ENCODE peak calls at places on chromosomes 4 and X, in eight cellular contexts. B is upper lobe of right lung; A is right atrium auricular region; Q is fibroblast of the aortic adventitia; F is GM23338; T is CD4-positive, alpha-beta T cell; J is PC-3; Z is breast epithelium. M is an unnamed sample.

GRCh38 chrX:68841251-68842049 is 12.6 kb downstream of the EFNB1 start:
- DNase-seq in B (no peak), A (no peak), Q (no peak), F (no peak), T (no peak), J (no peak), Z (no peak), M (no peak)

GRCh38 chrX:144732588-144732987 is 514.7 kb upstream of the SPANXN1 start:
- DNase-seq in B (no peak), A (no peak), Q (peak; percentile 43), F (no peak), T (no peak), J (peak; percentile 60), Z (no peak), M (no peak)

GRCh38 chr4:151744614-151745013 is 16.2 kb downstream of the GATB start:
- DNase-seq in B (no peak), A (no peak), Q (peak; percentile 74), F (peak; percentile 18), T (no peak), J (peak; percentile 87), Z (no peak), M (peak; percentile 7)

GRCh38 chr4:6885953-6886557 is 23.6 kb upstream of the TBC1D14 start:
- DNase-seq in B (peak; percentile 78), A (peak; percentile 87), Q (peak; percentile 73), F (peak; percentile 34), T (no peak), J (peak; percentile 15), Z (peak; percentile 47), M (no peak)

GRCh38 chrX:153689654-153690465 is 2.1 kb downstream of the SLC6A8 start:
- DNase-seq in B (no peak), A (no peak), Q (no peak), F (no peak), T (no peak), J (peak; percentile 52), Z (no peak), M (no peak)

GRCh38 chrX:9948406-9948805 is 18.8 kb upstream of the CLDN34 start:
- DNase-seq in B (no peak), A (no peak), Q (no peak), F (no peak), T (no peak), J (no peak), Z (no peak), M (no peak)

GRCh38 chrX:133923113-133923512 is 62.3 kb downstream of the GPC3 start:
- DNase-seq in B (no peak), A (no peak), Q (no peak), F (no peak), T (no peak), J (no peak), Z (no peak), M (no peak)

GRCh38 chrX:74343970-74344622 is 40.1 kb downstream of the ZCCHC13 start:
- DNase-seq in B (no peak), A (peak; percentile 64), Q (peak; percentile 97), F (peak; percentile 92), T (no peak), J (peak; percentile 96), Z (peak; percentile 23), M (peak; percentile 71)

GRCh38 chrX:70485466-70485865 is 40.8 kb downstream of the DLG3 start:
- DNase-seq in B (no peak), A (no peak), Q (no peak), F (peak; percentile 38), T (no peak), J (peak; percentile 34), Z (no peak), M (no peak)

GRCh38 chr4:152956650-152957436 is 20.7 kb downstream of the FHDC1 start:
- DNase-seq in B (no peak), A (no peak), Q (peak; percentile 45), F (no peak), T (no peak), J (no peak), Z (no peak), M (peak; percentile 28)

GRCh38 chr4:123589361-123589760 is 192.8 kb downstream of the SPRY1 start:
- DNase-seq in B (no peak), A (no peak), Q (no peak), F (no peak), T (no peak), J (no peak), Z (no peak), M (no peak)

GRCh38 chr4:139940600-139940999 is 213.4 kb downstream of the MAML3 start:
- DNase-seq in B (no peak), A (no peak), Q (peak; percentile 17), F (no peak), T (no peak), J (no peak), Z (no peak), M (no peak)

GRCh38 chr4:23630110-23630509 is 259.7 kb downstream of the PPARGC1A start:
- DNase-seq in B (no peak), A (no peak), Q (no peak), F (no peak), T (no peak), J (no peak), Z (no peak), M (no peak)

GRCh38 chr4:153634737-153635353 is 49.2 kb upstream of the TLR2 start:
- DNase-seq in B (no peak), A (no peak), Q (peak; percentile 60), F (peak; percentile 69), T (no peak), J (peak; percentile 48), Z (no peak), M (no peak)

GRCh38 chrX:78945186-78945912 is at the start of gene P2RY10:
- DNase-seq in B (no peak), A (no peak), Q (no peak), F (no peak), T (peak; percentile 16), J (no peak), Z (no peak), M (no peak)

GRCh38 chr4:4712800-4713528 is 146.5 kb upstream of the MSX1 start:
- DNase-seq in B (no peak), A (no peak), Q (no peak), F (peak; percentile 52), T (no peak), J (no peak), Z (no peak), M (no peak)

GRCh38 chr4:171340282-171340681 is 472.9 kb upstream of the GALNTL6 start:
- DNase-seq in B (no peak), A (no peak), Q (no peak), F (no peak), T (no peak), J (no peak), Z (no peak), M (no peak)

GRCh38 chr4:2069986-2070385 is 10.9 kb downstream of the NAT8L start:
- DNase-seq in B (no peak), A (no peak), Q (no peak), F (peak; percentile 37), T (no peak), J (no peak), Z (no peak), M (no peak)

GRCh38 chr4:145177511-145177905 is 2.9 kb downstream of the OTUD4 start:
- DNase-seq in B (no peak), A (no peak), Q (peak; percentile 52), F (no peak), T (no peak), J (peak; percentile 13), Z (no peak), M (no peak)

DNA sequence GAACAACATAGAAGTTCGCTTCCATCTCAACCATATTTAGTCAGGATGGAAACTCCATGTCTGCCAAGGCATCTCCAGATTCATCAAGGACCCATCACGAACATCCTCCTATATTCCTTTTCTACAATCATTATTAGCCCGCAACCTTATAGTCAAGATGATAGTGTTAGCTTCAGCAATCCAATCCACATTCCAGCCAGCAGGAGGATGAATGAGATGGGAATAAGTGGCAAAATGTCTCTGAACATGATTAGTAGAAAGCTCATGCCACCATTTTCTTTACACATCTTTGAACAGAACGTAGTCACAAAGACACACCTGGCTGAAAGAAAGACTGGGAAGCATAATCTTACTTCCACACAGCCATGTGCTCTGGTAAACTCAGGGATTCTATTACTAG is 18.6 kb upstream of the NR0B1 start:
- DNase-seq in B (no peak), A (no peak), Q (no peak), F (peak; percentile 9), T (no peak), J (no peak), Z (no peak), M (no peak)
- TF ChIP-seq CTCF in B (no peak), A (no peak), Q (peak; percentile 18), F (peak; percentile 27), T (no peak), J (peak; percentile 14), Z (no peak), M (no peak)

DNA sequence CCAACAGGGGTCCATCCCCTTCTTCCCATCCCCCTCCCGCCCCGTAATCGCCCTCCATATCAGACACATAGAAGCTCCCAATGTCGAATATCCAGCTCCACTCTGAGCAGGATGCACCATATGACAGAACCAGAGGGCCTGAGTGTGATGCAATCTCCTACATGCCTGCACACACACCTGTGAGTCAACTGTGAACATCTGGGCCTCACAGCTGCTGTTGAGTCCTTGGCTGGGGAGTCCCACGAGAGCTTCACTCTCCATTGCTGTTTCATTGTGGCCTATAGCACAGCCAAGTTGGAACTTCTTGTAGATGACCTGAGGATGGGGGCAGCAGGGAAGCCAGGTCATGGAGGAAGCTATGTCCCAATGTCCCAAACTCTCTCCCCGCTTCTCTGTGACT is 8.2 kb downstream of the SLC38A5 start:
- DNase-seq in B (no peak), A (no peak), Q (no peak), F (no peak), T (no peak), J (no peak), Z (no peak), M (no peak)
- TF ChIP-seq CTCF in B (no peak), A (no peak), Q (no peak), F (no peak), T (no peak), J (no peak), Z (no peak), M (no peak)

GRCh38 chr4:89403826-89404225 is 96.2 kb upstream of the GPRIN3 start:
- DNase-seq in B (no peak), A (no peak), Q (no peak), F (no peak), T (no peak), J (no peak), Z (no peak), M (no peak)
- TF ChIP-seq CTCF in B (no peak), A (no peak), Q (no peak), F (no peak), T (no peak), J (no peak), Z (no peak), M (no peak)

GRCh38 chr4:15100994-15101695 is 98.9 kb downstream of the CPEB2 start:
- DNase-seq in B (no peak), A (no peak), Q (peak; percentile 37), F (no peak), T (no peak), J (peak; percentile 10), Z (no peak), M (no peak)

GRCh38 chr4:15104825-15105224 is 102.5 kb downstream of the CPEB2 start:
- DNase-seq in B (no peak), A (no peak), Q (no peak), F (no peak), T (no peak), J (no peak), Z (no peak), M (no peak)

DNA sequence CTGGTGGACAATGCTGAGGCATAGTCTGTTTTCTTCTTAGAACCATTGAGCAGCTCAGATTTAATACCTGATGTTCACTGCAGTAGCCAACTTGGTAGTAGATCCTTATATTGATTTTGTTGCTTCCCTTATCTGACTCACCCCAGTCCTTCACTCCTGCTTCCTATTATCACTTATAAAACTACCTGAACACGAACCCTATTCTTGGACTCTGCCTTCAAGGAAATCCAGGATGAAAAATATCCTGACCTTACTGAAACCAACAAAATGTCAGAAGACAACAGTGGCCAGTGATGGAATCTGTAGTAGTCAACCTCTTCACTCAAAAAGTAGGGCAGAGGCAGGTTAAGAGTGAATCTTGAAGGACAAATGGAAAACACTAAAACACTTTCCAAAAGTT is 98.1 kb downstream of the CPEB2 start:
- DNase-seq in B (no peak), A (no peak), Q (no peak), F (no peak), T (no peak), J (no peak), Z (no peak), M (no peak)
- TF ChIP-seq CTCF in B (no peak), A (no peak), Q (no peak), F (no peak), T (no peak), J (no peak), Z (no peak), M (no peak)

M was measured in AG09319.